ENCODE peak calls at places on chromosomes 3 and 15, in seven cellular contexts. One of them, this sample, is unnamed.

GRCh38 chr3:98188553-98188952 is 22.1 kb downstream of the OR5H15 start:
- DNase-seq in brain microvascular endothelial cell: no peak
- DNase-seq in psoas muscle: no peak
- DNase-seq in CD4-positive, alpha-beta T cell: no peak
- DNase-seq in GM12865: peak; percentile 56
- DNase-seq in retinal pigment epithelial cell: no peak
- DNase-seq in transverse colon: no peak
- DNase-seq in this sample: peak; percentile 7

GRCh38 chr15:90968434-90968833 is 13.8 kb downstream of the RCCD1 start:
- DNase-seq in retinal pigment epithelial cell: no peak
- DNase-seq in GM12865: no peak
- DNase-seq in psoas muscle: no peak
- DNase-seq in brain microvascular endothelial cell: no peak
- DNase-seq in CD4-positive, alpha-beta T cell: no peak
- DNase-seq in transverse colon: no peak
- DNase-seq in this sample: no peak

GRCh38 chr15:82051664-82052063 is 5.8 kb upstream of the MEX3B start:
- DNase-seq in brain microvascular endothelial cell: peak; percentile 22
- DNase-seq in transverse colon: no peak
- DNase-seq in CD4-positive, alpha-beta T cell: no peak
- DNase-seq in GM12865: no peak
- DNase-seq in psoas muscle: no peak
- DNase-seq in retinal pigment epithelial cell: no peak
- DNase-seq in this sample: no peak

GRCh38 chr15:36156855-36157521 is 422.4 kb upstream of the CDIN1 start:
- DNase-seq in transverse colon: peak; percentile 7
- DNase-seq in retinal pigment epithelial cell: peak; percentile 67
- DNase-seq in brain microvascular endothelial cell: no peak
- DNase-seq in CD4-positive, alpha-beta T cell: no peak
- DNase-seq in GM12865: no peak
- DNase-seq in psoas muscle: peak; percentile 82
- DNase-seq in this sample: no peak

GRCh38 chr15:56739964-56740640 is 6.8 kb upstream of the ZNF280D start:
- DNase-seq in retinal pigment epithelial cell: no peak
- DNase-seq in psoas muscle: no peak
- DNase-seq in GM12865: peak; percentile 30
- DNase-seq in transverse colon: no peak
- DNase-seq in CD4-positive, alpha-beta T cell: no peak
- DNase-seq in brain microvascular endothelial cell: no peak
- DNase-seq in this sample: no peak

GRCh38 chr15:77603616-77604406 is 28.9 kb downstream of the LINGO1 start:
- DNase-seq in GM12865: no peak
- DNase-seq in brain microvascular endothelial cell: no peak
- DNase-seq in CD4-positive, alpha-beta T cell: no peak
- DNase-seq in retinal pigment epithelial cell: no peak
- DNase-seq in psoas muscle: no peak
- DNase-seq in transverse colon: no peak
- DNase-seq in this sample: no peak

GRCh38 chr15:92904832-92905640 is 4.9 kb downstream of the CHD2 start:
- DNase-seq in CD4-positive, alpha-beta T cell: no peak
- DNase-seq in brain microvascular endothelial cell: no peak
- DNase-seq in GM12865: no peak
- DNase-seq in psoas muscle: no peak
- DNase-seq in transverse colon: no peak
- DNase-seq in retinal pigment epithelial cell: no peak
- DNase-seq in this sample: no peak

GRCh38 chr3:23183731-23184130 is 19.4 kb upstream of the UBE2E2 start:
- DNase-seq in retinal pigment epithelial cell: no peak
- DNase-seq in GM12865: peak; percentile 31
- DNase-seq in CD4-positive, alpha-beta T cell: no peak
- DNase-seq in brain microvascular endothelial cell: peak; percentile 45
- DNase-seq in psoas muscle: no peak
- DNase-seq in transverse colon: peak; percentile 29
- DNase-seq in this sample: no peak

GRCh38 chr3:47008258-47008671 is 28.8 kb downstream of the NBEAL2 start:
- DNase-seq in psoas muscle: peak; percentile 52
- DNase-seq in transverse colon: peak; percentile 7
- DNase-seq in retinal pigment epithelial cell: no peak
- DNase-seq in brain microvascular endothelial cell: no peak
- DNase-seq in CD4-positive, alpha-beta T cell: no peak
- DNase-seq in GM12865: no peak
- DNase-seq in this sample: no peak

GRCh38 chr3:20480771-20481170 is 294.8 kb upstream of the SGO1 start:
- DNase-seq in psoas muscle: no peak
- DNase-seq in GM12865: no peak
- DNase-seq in brain microvascular endothelial cell: peak; percentile 43
- DNase-seq in retinal pigment epithelial cell: no peak
- DNase-seq in transverse colon: no peak
- DNase-seq in CD4-positive, alpha-beta T cell: no peak
- DNase-seq in this sample: no peak

GRCh38 chr15:43370310-43370974 is 401 bp downstream of the ZSCAN29 start:
- DNase-seq in GM12865: peak; percentile 17
- DNase-seq in retinal pigment epithelial cell: no peak
- DNase-seq in psoas muscle: peak; percentile 45
- DNase-seq in CD4-positive, alpha-beta T cell: no peak
- DNase-seq in transverse colon: peak; percentile 22
- DNase-seq in brain microvascular endothelial cell: peak; percentile 7
- DNase-seq in this sample: no peak

GRCh38 chr3:186815490-186815889 is 9.2 kb upstream of the RFC4 start:
- DNase-seq in brain microvascular endothelial cell: peak; percentile 47
- DNase-seq in psoas muscle: no peak
- DNase-seq in CD4-positive, alpha-beta T cell: no peak
- DNase-seq in retinal pigment epithelial cell: no peak
- DNase-seq in transverse colon: no peak
- DNase-seq in GM12865: no peak
- DNase-seq in this sample: no peak

GRCh38 chr3:37536033-37536432 is 325.6 kb upstream of the CTDSPL start:
- DNase-seq in retinal pigment epithelial cell: no peak
- DNase-seq in brain microvascular endothelial cell: no peak
- DNase-seq in psoas muscle: peak; percentile 72
- DNase-seq in CD4-positive, alpha-beta T cell: no peak
- DNase-seq in transverse colon: no peak
- DNase-seq in GM12865: no peak
- DNase-seq in this sample: no peak
- TF ChIP-seq CTCF in retinal pigment epithelial cell: peak; percentile 7
- TF ChIP-seq CTCF in brain microvascular endothelial cell: no peak
- TF ChIP-seq CTCF in psoas muscle: no peak
- TF ChIP-seq CTCF in CD4-positive, alpha-beta T cell: no peak
- TF ChIP-seq CTCF in transverse colon: no peak
- TF ChIP-seq CTCF in GM12865: no peak
- TF ChIP-seq CTCF in this sample: no peak

GRCh38 chr3:171460226-171461086 is at the start of gene TNIK:
- DNase-seq in transverse colon: peak; percentile 96
- DNase-seq in GM12865: peak; percentile 97
- DNase-seq in CD4-positive, alpha-beta T cell: peak; percentile 98
- DNase-seq in retinal pigment epithelial cell: peak; percentile 68
- DNase-seq in psoas muscle: peak; percentile 94
- DNase-seq in brain microvascular endothelial cell: peak; percentile 96
- DNase-seq in this sample: peak; percentile 93
- TF ChIP-seq CTCF in transverse colon: peak; percentile 61
- TF ChIP-seq CTCF in GM12865: peak; percentile 24
- TF ChIP-seq CTCF in CD4-positive, alpha-beta T cell: peak; percentile 29
- TF ChIP-seq CTCF in retinal pigment epithelial cell: peak; percentile 8
- TF ChIP-seq CTCF in psoas muscle: peak; percentile 29
- TF ChIP-seq CTCF in brain microvascular endothelial cell: peak; percentile 49
- TF ChIP-seq CTCF in this sample: peak; percentile 18

GRCh38 chr3:176916777-176917176 is 280.5 kb downstream of the TBL1XR1 start:
- DNase-seq in retinal pigment epithelial cell: no peak
- DNase-seq in psoas muscle: no peak
- DNase-seq in brain microvascular endothelial cell: no peak
- DNase-seq in transverse colon: no peak
- DNase-seq in CD4-positive, alpha-beta T cell: no peak
- DNase-seq in GM12865: no peak
- DNase-seq in this sample: no peak

GRCh38 chr3:176919836-176920760 is 277.2 kb downstream of the TBL1XR1 start:
- DNase-seq in psoas muscle: no peak
- DNase-seq in transverse colon: no peak
- DNase-seq in CD4-positive, alpha-beta T cell: no peak
- DNase-seq in retinal pigment epithelial cell: no peak
- DNase-seq in GM12865: no peak
- DNase-seq in brain microvascular endothelial cell: peak; percentile 79
- DNase-seq in this sample: no peak

GRCh38 chr3:176926034-176926433 is 271.2 kb downstream of the TBL1XR1 start:
- DNase-seq in brain microvascular endothelial cell: no peak
- DNase-seq in transverse colon: no peak
- DNase-seq in CD4-positive, alpha-beta T cell: no peak
- DNase-seq in retinal pigment epithelial cell: no peak
- DNase-seq in GM12865: no peak
- DNase-seq in psoas muscle: no peak
- DNase-seq in this sample: no peak

GRCh38 chr3:176926688-176927087 is 270.6 kb downstream of the TBL1XR1 start:
- DNase-seq in brain microvascular endothelial cell: no peak
- DNase-seq in transverse colon: no peak
- DNase-seq in GM12865: no peak
- DNase-seq in CD4-positive, alpha-beta T cell: no peak
- DNase-seq in psoas muscle: no peak
- DNase-seq in retinal pigment epithelial cell: no peak
- DNase-seq in this sample: no peak

DNA sequence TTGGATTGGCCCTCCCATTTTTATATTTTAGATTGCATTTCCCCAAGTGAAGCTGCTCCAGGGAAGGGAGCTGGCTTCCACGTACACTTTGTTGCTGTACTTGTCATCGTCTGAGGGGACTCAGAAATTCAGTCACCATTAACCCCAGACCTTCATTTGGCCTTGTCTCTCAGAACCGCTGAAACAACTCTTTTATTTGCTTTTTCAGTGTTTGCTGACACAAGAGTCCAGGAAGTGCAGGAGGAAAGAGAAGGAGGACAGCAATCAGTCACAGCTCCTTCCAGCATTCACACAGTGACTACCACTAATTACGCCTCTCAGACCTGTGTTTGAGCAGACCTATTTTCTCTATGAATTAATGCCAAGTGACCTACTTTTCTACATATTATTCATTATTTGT is 276.5 kb downstream of the TBL1XR1 start:
- DNase-seq in GM12865: no peak
- DNase-seq in transverse colon: no peak
- DNase-seq in CD4-positive, alpha-beta T cell: no peak
- DNase-seq in brain microvascular endothelial cell: no peak
- DNase-seq in psoas muscle: no peak
- DNase-seq in retinal pigment epithelial cell: no peak
- DNase-seq in this sample: no peak
- TF ChIP-seq CTCF in GM12865: no peak
- TF ChIP-seq CTCF in transverse colon: no peak
- TF ChIP-seq CTCF in CD4-positive, alpha-beta T cell: no peak
- TF ChIP-seq CTCF in brain microvascular endothelial cell: no peak
- TF ChIP-seq CTCF in psoas muscle: no peak
- TF ChIP-seq CTCF in retinal pigment epithelial cell: no peak
- TF ChIP-seq CTCF in this sample: no peak

DNA sequence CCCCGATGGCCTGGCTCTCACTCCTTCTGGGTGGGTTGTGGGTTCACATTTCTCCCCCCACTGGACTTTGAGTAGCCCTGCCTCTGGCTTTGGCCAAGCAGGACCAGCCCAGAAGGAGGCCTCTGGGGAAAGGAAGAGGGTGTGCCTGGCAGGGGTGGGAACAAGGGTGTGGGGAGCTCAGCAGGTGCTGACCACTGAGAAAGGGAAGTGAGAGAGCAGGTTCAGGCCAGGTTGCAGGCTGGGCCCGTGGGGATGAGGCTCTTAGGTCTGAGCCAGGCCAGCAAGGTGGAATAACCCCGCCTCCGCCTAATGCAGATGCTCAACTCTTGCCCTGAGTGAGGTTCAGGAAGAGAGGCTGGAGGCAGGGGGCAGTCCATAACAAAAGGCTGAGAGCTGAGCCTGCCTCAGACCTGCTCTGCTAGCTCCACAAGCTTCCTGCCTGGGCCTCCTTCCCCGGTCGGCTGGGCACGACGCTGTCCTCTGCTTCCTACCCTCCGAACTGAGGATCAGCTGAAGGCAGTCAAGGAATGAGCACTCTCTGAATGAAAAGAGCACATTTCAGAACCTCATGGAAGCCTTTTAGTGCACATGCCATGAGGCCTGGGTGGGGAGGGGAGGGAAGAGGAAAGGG is 82.7 kb downstream of the TLE3 start:
- DNase-seq in psoas muscle: no peak
- DNase-seq in GM12865: peak; percentile 98
- DNase-seq in CD4-positive, alpha-beta T cell: no peak
- DNase-seq in transverse colon: peak; percentile 78
- DNase-seq in retinal pigment epithelial cell: no peak
- DNase-seq in brain microvascular endothelial cell: no peak
- DNase-seq in this sample: peak; percentile 89
- TF ChIP-seq CTCF in psoas muscle: no peak
- TF ChIP-seq CTCF in GM12865: no peak
- TF ChIP-seq CTCF in CD4-positive, alpha-beta T cell: no peak
- TF ChIP-seq CTCF in transverse colon: no peak
- TF ChIP-seq CTCF in retinal pigment epithelial cell: no peak
- TF ChIP-seq CTCF in brain microvascular endothelial cell: no peak
- TF ChIP-seq CTCF in this sample: peak; percentile 14

This sample was measured in GM13976.